ENCODE peak calls at places on chromosomes 4 and X, in five cellular contexts. F is NCI-H69, N is GM23248, Z is left ventricle myocardium inferior, H is CD14-positive monocyte. G is an unnamed sample.

GRCh38 chrX:25968920-25969319 is 169.2 kb upstream of the MAGEB18 start:
- DNase-seq in F (peak), N (no peak), Z (no peak), H (no peak), G (no peak)

GRCh38 chr4:1624519-1624910 is 59.6 kb downstream of the FAM53A start:
- DNase-seq in F (no peak), N (no peak), Z (no peak), H (no peak), G (no peak)

GRCh38 chr4:27790911-27791310 is 930.3 kb downstream of the STIM2 start:
- DNase-seq in F (no peak), N (peak), Z (no peak), H (no peak), G (no peak)

GRCh38 chrX:15750611-15751159 is 12.6 kb downstream of the CA5B start:
- DNase-seq in F (no peak), N (peak), Z (no peak), H (no peak), G (no peak)

GRCh38 chr4:19309365-19309764 is 942.3 kb upstream of the SLIT2 start:
- DNase-seq in F (peak), N (peak), Z (no peak), H (no peak), G (no peak)

GRCh38 chr4:1508161-1509160 is 102.2 kb upstream of the NKX1-1 start:
- DNase-seq in F (no peak), N (no peak), Z (no peak), H (no peak), G (no peak)

GRCh38 chrX:44906041-44906440 is 33.1 kb downstream of the KDM6A start:
- DNase-seq in F (no peak), N (no peak), Z (no peak), H (no peak), G (no peak)

GRCh38 chrX:148380107-148380506 is 120.3 kb upstream of the AFF2 start:
- DNase-seq in F (no peak), N (no peak), Z (no peak), H (no peak), G (no peak)

GRCh38 chr4:153758136-153758535 is 1.7 kb downstream of the RNF175 start:
- DNase-seq in F (no peak), N (no peak), Z (no peak), H (no peak), G (no peak)

GRCh38 chr4:81724925-81725329 is 253.2 kb upstream of the RASGEF1B start:
- DNase-seq in F (no peak), N (peak), Z (peak), H (peak), G (no peak)

GRCh38 chrX:38570396-38570795 is 9.1 kb downstream of the TSPAN7 start:
- DNase-seq in F (no peak), N (no peak), Z (no peak), H (no peak), G (no peak)

GRCh38 chrX:25755179-25755578 is 383.0 kb upstream of the MAGEB18 start:
- DNase-seq in F (no peak), N (no peak), Z (no peak), H (no peak), G (no peak)

GRCh38 chr4:146142768-146143167 is 32.8 kb upstream of the LSM6 start:
- DNase-seq in F (peak), N (no peak), Z (no peak), H (no peak), G (no peak)

GRCh38 chr4:160611181-160611580 is 1508.3 kb downstream of the RAPGEF2 start:
- DNase-seq in F (no peak), N (no peak), Z (no peak), H (no peak), G (no peak)

G was measured in NCI-H1436.